ENCODE peak calls at places on chromosome 13, in five cellular contexts. X is mesendoderm, J is IMR-90, K is H1, H is mesenchymal stem cell. Q is an unnamed sample.

GRCh38 chr13:66689628-66690027 is 540.5 kb downstream of the PCDH9 start:
- DNase-seq in H (peak), J (peak), K (no peak), X (peak), Q (no peak)

GRCh38 chr13:90926459-90926858 is 421.0 kb upstream of the MIR17HG start:
- DNase-seq in H (peak), J (no peak), X (peak), K (no peak), Q (no peak)

GRCh38 chr13:99800004-99800403 is 171.6 kb downstream of the ZIC5 start:
- DNase-seq in H (no peak), X (peak), J (no peak), K (no peak), Q (no peak)

GRCh38 chr13:74191036-74191809 is 57.0 kb upstream of the KLF12 start:
- DNase-seq in H (no peak), X (no peak), K (no peak), J (peak), Q (peak)

GRCh38 chr13:111242585-111242984 is 77.9 kb upstream of the TEX29 start:
- DNase-seq in J (no peak), K (no peak), H (no peak), X (no peak), Q (no peak)

GRCh38 chr13:112616586-112617381 is 28.8 kb upstream of the TUBGCP3 start:
- DNase-seq in X (peak), K (no peak), H (peak), J (peak), Q (no peak)

GRCh38 chr13:29582171-29582570 is 13.3 kb downstream of the SLC7A1 start:
- DNase-seq in J (no peak), K (no peak), H (no peak), X (no peak), Q (no peak)

GRCh38 chr13:51315658-51316057 is 23.8 kb upstream of the SERPINE3 start:
- DNase-seq in X (no peak), H (no peak), J (no peak), K (no peak), Q (no peak)

GRCh38 chr13:99975626-99976025 is 4.1 kb upstream of the ZIC5 start:
- DNase-seq in H (no peak), X (no peak), J (no peak), K (no peak), Q (no peak)

GRCh38 chr13:91647361-91647970 is 249.0 kb downstream of the GPC5 start:
- DNase-seq in J (peak), H (no peak), X (peak), K (peak), Q (peak)

GRCh38 chr13:95185851-95186250 is 115.4 kb downstream of the ABCC4 start:
- DNase-seq in J (no peak), K (no peak), X (peak), H (no peak), Q (no peak)

GRCh38 chr13:47216176-47216822 is 319.4 kb upstream of the HTR2A start:
- DNase-seq in H (peak), K (no peak), X (peak), J (peak), Q (no peak)

GRCh38 chr13:46622918-46623256 is 69.9 kb downstream of the LRCH1 start:
- DNase-seq in K (no peak), J (peak), H (peak), X (no peak), Q (no peak)

GRCh38 chr13:52012512-52012836 is 276 bp downstream of the ALG11 start:
- DNase-seq in J (no peak), K (no peak), X (no peak), H (no peak), Q (no peak)

GRCh38 chr13:43261018-43261417 is 237.6 kb downstream of the DNAJC15 start:
- DNase-seq in H (peak), X (no peak), J (peak), K (no peak), Q (no peak)

GRCh38 chr13:102670130-102670529 is 24.7 kb downstream of the METTL21C start:
- DNase-seq in J (no peak), X (no peak), H (no peak), K (no peak), Q (no peak)

GRCh38 chr13:95319551-95320274 is 18.5 kb upstream of the ABCC4 start:
- DNase-seq in K (no peak), X (no peak), J (no peak), H (no peak), Q (no peak)

GRCh38 chr13:43805071-43805468 is 18.3 kb upstream of the ENOX1 start:
- DNase-seq in J (peak), H (peak), X (peak), K (no peak), Q (no peak)

GRCh38 chr13:47188802-47189201 is 291.9 kb upstream of the HTR2A start:
- DNase-seq in H (peak), X (peak), J (peak), K (no peak), Q (no peak)

GRCh38 chr13:35164324-35164932 is 222.4 kb downstream of the NBEA start:
- DNase-seq in H (peak), X (peak), J (peak), K (no peak), Q (peak)

GRCh38 chr13:29594310-29594709 is 1.2 kb downstream of the SLC7A1 start:
- DNase-seq in J (peak), H (peak), X (peak), K (no peak), Q (peak)

GRCh38 chr13:102580552-102581169 is 16.1 kb upstream of the TPP2 start:
- DNase-seq in J (peak), K (no peak), H (peak), X (peak), Q (peak)

GRCh38 chr13:96862093-96862492 is 132.2 kb downstream of the OXGR1 start:
- DNase-seq in X (no peak), J (no peak), H (no peak), K (no peak), Q (no peak)

GRCh38 chr13:111944171-111944583 is 122.8 kb upstream of the SOX1 start:
- DNase-seq in K (no peak), J (no peak), H (no peak), X (no peak), Q (no peak)

GRCh38 chr13:24074687-24075086 is 85.8 kb upstream of the SPATA13 start:
- DNase-seq in H (no peak), J (no peak), K (no peak), X (no peak), Q (no peak)

GRCh38 chr13:98454389-98454881 is 122.5 kb downstream of the STK24 start:
- DNase-seq in K (no peak), J (peak), X (no peak), H (peak), Q (no peak)

GRCh38 chr13:94708031-94708571 is 4.2 kb downstream of the SOX21 start:
- DNase-seq in K (no peak), J (no peak), H (no peak), X (peak), Q (peak)

GRCh38 chr13:113474179-113474578 is 16.3 kb downstream of the DCUN1D2 start:
- DNase-seq in H (peak), J (peak), X (peak), K (no peak), Q (no peak)

GRCh38 chr13:113074401-113074800 is 31.2 kb upstream of the F7 start:
- DNase-seq in J (no peak), H (no peak), X (no peak), K (no peak), Q (no peak)

GRCh38 chr13:28636078-28636477 is 22.9 kb upstream of the POMP start:
- DNase-seq in J (peak), K (no peak), H (no peak), X (no peak), Q (no peak)

GRCh38 chr13:23956106-23956505 is 58.8 kb upstream of the C1QTNF9B start:
- DNase-seq in X (no peak), H (no peak), K (no peak), J (peak), Q (no peak)

GRCh38 chr13:28718186-28718537 is 608 bp downstream of the SLC46A3 start:
- DNase-seq in K (no peak), H (peak), X (no peak), J (peak), Q (no peak)

GRCh38 chr13:83940742-83941141 is 58.5 kb upstream of the SLITRK1 start:
- DNase-seq in K (no peak), X (no peak), J (no peak), H (no peak), Q (no peak)

GRCh38 chr13:98273824-98274786 is 97.0 kb upstream of the RNF113B start:
- DNase-seq in K (no peak), J (peak), X (peak), H (peak), Q (no peak)

GRCh38 chr13:39676315-39676876 is 20.9 kb downstream of the COG6 start:
- DNase-seq in X (peak), K (no peak), H (peak), J (peak), Q (peak)

GRCh38 chr13:27667946-27668345 is 46.3 kb downstream of the POLR1D start:
- DNase-seq in J (no peak), X (no peak), K (no peak), H (peak), Q (no peak)

DNA sequence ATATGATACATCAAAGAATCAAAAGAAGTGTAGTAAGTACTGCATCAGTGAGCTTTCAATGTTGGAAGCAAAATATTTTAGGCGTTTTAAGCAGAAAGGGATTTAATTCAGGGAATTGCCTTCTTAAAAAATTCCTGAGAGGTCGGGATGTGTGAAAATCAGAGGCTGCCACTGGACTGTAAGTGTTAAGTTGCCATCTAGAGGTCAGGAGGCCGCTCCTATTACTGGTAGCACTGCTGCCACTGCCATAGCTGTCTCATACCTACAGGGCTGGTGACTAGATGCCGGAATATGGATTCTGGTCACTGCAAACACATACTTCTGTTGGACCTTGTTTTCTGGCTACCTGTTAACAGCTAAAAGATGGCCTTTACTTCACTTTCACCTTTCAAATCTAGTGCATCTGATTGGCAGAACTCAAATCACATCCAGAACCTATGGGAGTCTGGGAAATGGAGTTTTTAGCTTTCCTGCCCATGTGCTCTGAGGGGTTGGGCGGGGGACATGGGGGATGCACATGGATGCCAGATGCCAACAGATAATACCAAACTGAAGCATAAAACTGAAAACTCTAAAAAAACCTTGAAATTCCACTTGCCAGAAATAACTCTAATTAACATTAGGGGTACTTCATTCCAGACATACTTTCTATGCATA is 29.8 kb downstream of the DGKH start:
- DNase-seq in J (no peak), X (peak), H (no peak), K (no peak), Q (no peak)
- H2BK15ac ChIP-seq in J (no peak), X (no peak), H (no peak), K (no peak), Q (no peak)

GRCh38 chr13:49455016-49455398 is 10.9 kb downstream of the SETDB2 start:
- DNase-seq in X (no peak), J (no peak), K (no peak), H (no peak), Q (no peak)
- H3K4me3 ChIP-seq in X (no peak), J (no peak), K (no peak), H (no peak), Q (no peak)

DNA sequence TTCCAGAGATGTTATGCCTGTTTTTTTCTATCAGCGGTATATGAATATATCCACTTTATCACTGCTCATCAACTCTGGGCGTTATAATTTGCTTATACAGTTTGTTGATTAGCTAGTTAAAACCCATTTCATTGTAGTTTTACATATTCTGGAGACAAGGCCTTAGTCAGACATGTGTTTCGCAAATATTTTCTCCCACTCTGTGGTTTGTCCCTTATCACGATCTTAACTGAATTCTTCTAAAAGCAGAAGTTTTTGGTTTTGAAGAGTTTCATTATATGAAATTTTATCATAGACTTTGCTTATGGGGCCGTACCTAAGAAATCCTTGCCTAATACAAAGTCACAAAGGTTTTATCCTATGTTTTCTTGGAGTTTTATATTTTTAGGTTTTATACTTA is 84.6 kb downstream of the FRY start:
- DNase-seq in X (no peak), J (no peak), K (no peak), H (no peak), Q (no peak)
- H3K9ac ChIP-seq in X (no peak), J (no peak), K (no peak), H (no peak), Q (no peak)

DNA sequence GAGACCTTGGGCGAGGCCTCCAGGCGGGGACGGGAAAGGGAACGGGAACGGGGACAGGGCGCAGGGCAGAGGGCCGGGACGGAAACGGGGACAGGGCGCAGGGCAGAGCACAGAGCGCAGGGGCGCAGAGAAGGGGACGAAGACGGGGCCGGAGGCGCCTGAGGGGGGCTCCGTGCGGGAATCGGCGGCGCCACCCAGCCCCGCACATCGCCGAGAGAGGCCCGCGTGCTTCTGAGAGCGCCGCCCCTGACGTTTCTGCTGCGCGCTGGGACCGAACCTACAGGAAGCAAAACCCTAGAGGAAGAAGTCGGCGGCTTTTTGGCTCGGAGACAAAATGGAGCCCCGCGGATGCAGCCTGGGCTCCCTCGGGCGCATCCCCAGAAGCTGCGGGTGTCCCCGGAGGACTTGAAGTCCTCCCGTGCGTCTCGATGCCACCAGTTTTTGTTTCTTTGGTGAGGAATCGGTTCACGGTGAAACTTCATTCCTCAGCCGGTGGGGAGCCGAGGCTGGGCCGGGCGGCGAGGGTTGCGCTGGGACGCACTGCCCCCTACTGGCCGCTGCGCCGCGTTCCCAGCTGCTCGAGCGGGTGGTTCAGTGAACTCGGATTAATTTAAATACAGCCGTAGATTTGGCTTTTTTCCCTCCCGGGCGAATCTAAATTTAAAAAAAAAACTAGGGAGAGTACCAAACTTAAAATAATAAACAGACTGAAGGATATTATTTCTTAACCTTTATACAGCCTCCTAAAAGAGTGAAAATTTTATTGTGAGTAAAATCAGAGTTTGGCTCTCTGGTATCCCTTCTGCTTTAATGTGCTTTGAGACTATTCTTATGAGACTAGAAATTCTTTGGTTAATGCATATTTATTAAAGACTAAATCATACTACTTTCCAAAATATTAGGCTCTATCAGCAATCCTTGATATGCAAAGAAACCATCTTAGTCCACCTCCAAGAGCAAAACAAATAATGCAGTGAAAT is 350.0 kb upstream of the ARGLU1 start:
- DNase-seq in J (peak), X (peak), K (peak), H (peak), Q (peak)
- H2BK15ac ChIP-seq in J (no peak), X (no peak), K (peak), H (peak), Q (peak)